ENCODE peak calls at places on chromosomes 12 and 14, in nine cellular contexts. Y, T, C, Q, V, X, K, Z and U are unnamed samples.
A peak's percentile ranks its signal among the peaks of the same experiment; 100 is the strongest.

GRCh38 chr12:132489078-132489601 is 811 bp upstream of the FBRSL1 start:
- DNase-seq in Y (no peak), T (no peak), C (no peak), Q (no peak), V (no peak), X (no peak), K (peak; percentile 48), Z (no peak), U (peak; percentile 35)

GRCh38 chr14:53855574-53855973 is 101.1 kb downstream of the BMP4 start:
- DNase-seq in Y (no peak), T (no peak), C (no peak), Q (no peak), V (no peak), X (no peak), K (no peak), Z (no peak), U (no peak)

GRCh38 chr14:60882219-60882618 is 98.7 kb downstream of the TRMT5 start:
- DNase-seq in Y (no peak), T (no peak), C (no peak), Q (no peak), V (no peak), X (no peak), K (no peak), Z (no peak), U (no peak)

GRCh38 chr14:56650075-56650474 is 70.5 kb downstream of the TMEM260 start:
- DNase-seq in Y (no peak), T (no peak), C (no peak), Q (no peak), V (no peak), X (no peak), K (no peak), Z (no peak), U (no peak)

GRCh38 chr14:52481864-52482263 is 70.4 kb downstream of the TXNDC16 start:
- DNase-seq in Y (no peak), T (no peak), C (no peak), Q (no peak), V (no peak), X (no peak), K (no peak), Z (no peak), U (no peak)

GRCh38 chr12:93081810-93082165 is 152.7 kb upstream of the EEA1 start:
- DNase-seq in Y (no peak), T (no peak), C (no peak), Q (no peak), V (no peak), X (no peak), K (no peak), Z (peak; percentile 23), U (no peak)

GRCh38 chr12:77469614-77470333 is 360.9 kb upstream of the NAV3 start:
- DNase-seq in Y (no peak), T (no peak), C (no peak), Q (no peak), V (no peak), X (no peak), K (no peak), Z (no peak), U (no peak)

GRCh38 chr14:77037886-77038511 is 9.5 kb upstream of the IRF2BPL start:
- DNase-seq in Y (no peak), T (no peak), C (no peak), Q (no peak), V (no peak), X (no peak), K (peak; percentile 55), Z (no peak), U (no peak)

GRCh38 chr14:67539116-67539515 is 6.0 kb downstream of the PLEKHH1 start:
- DNase-seq in Y (no peak), T (no peak), C (no peak), Q (no peak), V (no peak), X (no peak), K (no peak), Z (no peak), U (no peak)

GRCh38 chr12:7439579-7440505 is 4.1 kb downstream of the CD163L1 start:
- DNase-seq in Y (peak; percentile 68), T (peak; percentile 64), C (peak; percentile 69), Q (peak; percentile 83), V (peak; percentile 40), X (no peak), K (no peak), Z (no peak), U (peak; percentile 64)

GRCh38 chr14:30996892-30997659 is 28.4 kb upstream of the AP4S1 start:
- DNase-seq in Y (no peak), T (no peak), C (no peak), Q (no peak), V (no peak), X (no peak), K (no peak), Z (no peak), U (no peak)

GRCh38 chr12:54141534-54142475 is 47.0 kb downstream of the SMUG1 start:
- DNase-seq in Y (peak; percentile 86), T (peak; percentile 82), C (no peak), Q (no peak), V (no peak), X (peak; percentile 51), K (no peak), Z (no peak), U (no peak)

GRCh38 chr14:67738740-67739504 is 37.2 kb downstream of the RDH12 start:
- DNase-seq in Y (peak; percentile 96), T (peak; percentile 100), C (peak; percentile 84), Q (no peak), V (peak; percentile 83), X (peak; percentile 13), K (peak; percentile 59), Z (peak; percentile 40), U (no peak)

GRCh38 chr12:2374092-2374740 is 321.4 kb downstream of the CACNA1C start:
- DNase-seq in Y (peak; percentile 74), T (no peak), C (no peak), Q (no peak), V (no peak), X (no peak), K (no peak), Z (no peak), U (no peak)

GRCh38 chr14:59161571-59162175 is 26.8 kb upstream of the DAAM1 start:
- DNase-seq in Y (peak; percentile 79), T (peak; percentile 80), C (peak; percentile 85), Q (no peak), V (no peak), X (no peak), K (no peak), Z (no peak), U (no peak)

GRCh38 chr12:46388427-46388992 is 15.9 kb upstream of the SLC38A2 start:
- DNase-seq in Y (no peak), T (no peak), C (peak; percentile 62), Q (no peak), V (no peak), X (no peak), K (no peak), Z (no peak), U (no peak)

DNA sequence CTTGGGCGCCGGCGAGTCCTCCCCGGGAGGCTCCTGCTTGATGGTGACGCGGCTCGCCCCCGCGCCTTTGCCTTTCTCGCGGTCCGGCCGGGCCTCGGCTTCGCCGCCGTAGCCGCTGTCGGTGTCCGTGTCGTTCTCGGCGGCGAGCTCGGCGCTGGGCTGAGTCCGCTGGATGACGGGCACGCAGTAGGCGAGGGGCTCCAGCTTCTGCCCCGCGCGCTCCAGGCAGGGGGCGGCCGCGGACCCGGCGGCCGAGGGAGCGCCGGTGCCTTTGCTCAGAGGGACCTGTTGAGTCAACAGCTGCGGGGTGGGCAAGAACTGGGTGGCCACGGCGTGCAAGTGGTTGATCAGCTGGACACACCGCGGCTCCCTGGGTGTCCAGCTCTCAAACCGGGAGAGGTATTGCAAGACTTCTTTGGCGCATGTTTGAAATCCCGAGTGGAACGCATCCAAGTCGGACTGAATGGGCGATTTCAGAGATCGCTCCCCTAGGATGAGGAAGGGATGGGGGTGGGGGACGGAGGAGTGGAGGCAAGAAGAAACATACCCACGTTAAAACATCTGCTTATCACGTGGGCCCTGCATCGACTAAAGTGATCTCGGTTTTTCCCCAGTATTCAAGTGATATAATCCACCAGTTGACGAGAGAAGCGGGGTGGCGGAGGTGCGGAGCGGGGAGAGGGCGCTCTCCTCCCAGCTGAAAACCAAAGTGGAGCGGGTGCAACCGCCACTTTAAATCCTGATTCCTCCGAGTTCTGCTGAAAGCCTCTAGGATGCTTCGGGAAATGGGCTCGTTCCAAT is 2.0 kb downstream of the BHLHE41 start:
- DNase-seq in Y (peak; percentile 83), T (peak; percentile 86), C (peak; percentile 83), Q (peak; percentile 62), V (peak; percentile 66), X (peak; percentile 80), K (peak; percentile 83), Z (peak; percentile 74), U (peak; percentile 66)
- TF ChIP-seq CTCF in Y (peak; percentile 52), T (peak; percentile 44), C (peak; percentile 60), Q (peak; percentile 46), V (no peak), X (peak; percentile 18), K (no peak), Z (no peak), U (no peak)

GRCh38 chr12:125160556-125160955 is 95.3 kb downstream of the AACS start:
- DNase-seq in Y (no peak), T (no peak), C (no peak), Q (no peak), V (no peak), X (no peak), K (no peak), Z (no peak), U (no peak)
- TF ChIP-seq CTCF in Y (no peak), T (no peak), C (no peak), Q (no peak), V (no peak), X (no peak), K (no peak), Z (no peak), U (no peak)

DNA sequence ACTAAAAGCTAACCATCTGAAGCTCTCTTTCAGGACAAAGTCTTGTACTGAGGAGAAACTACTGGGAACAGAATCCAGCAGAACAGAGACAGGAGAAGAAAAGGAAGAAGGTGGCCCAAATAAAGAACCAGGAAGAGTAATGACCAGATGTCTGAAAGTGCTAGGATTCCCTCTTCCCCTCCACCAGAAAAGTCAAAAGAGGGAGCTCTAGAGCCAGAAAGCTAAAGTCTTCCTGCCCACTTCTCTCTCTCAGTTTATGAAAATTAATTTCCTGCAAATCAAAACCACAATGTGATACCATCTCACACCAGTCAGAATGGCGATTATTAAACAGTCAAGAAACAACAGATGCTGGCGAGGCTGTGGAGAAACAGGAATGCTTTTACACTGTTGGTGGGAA is 47.2 kb downstream of the SPPL3 start:
- DNase-seq in Y (peak; percentile 32), T (no peak), C (no peak), Q (no peak), V (no peak), X (no peak), K (no peak), Z (no peak), U (no peak)
- TF ChIP-seq CTCF in Y (peak; percentile 48), T (peak; percentile 49), C (peak; percentile 35), Q (peak; percentile 8), V (no peak), X (no peak), K (no peak), Z (no peak), U (no peak)

DNA sequence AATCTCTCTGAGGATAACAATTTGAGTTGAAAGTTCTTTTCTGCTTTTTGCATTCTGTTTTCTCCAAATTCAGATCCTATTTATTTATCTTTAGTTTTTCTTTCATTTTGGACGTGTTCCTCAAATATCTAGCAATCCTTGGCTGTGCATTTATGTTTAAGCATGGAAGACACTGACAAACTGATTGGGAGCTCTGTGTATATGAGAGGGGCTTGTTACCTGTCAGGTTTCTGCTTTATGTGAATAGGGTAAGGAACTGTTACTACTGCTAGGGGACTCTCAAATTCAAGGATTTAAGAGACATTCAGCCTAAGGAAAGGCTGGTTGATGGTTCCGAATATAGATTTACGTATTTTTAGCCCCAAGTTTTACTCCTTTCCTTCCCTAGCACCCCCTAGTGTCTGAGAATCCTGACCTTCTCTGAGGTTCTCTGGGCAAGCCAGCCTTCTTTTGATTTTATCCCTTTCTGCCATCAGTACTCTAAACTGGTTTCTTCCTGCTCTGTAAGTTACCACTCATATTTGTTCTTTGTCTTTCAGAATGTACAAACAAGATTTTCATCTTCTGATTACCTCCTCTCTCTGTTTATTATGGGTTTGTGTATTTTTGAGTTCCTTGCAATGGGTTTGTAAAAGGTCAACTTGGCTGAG is 30.5 kb downstream of the YLPM1 start:
- DNase-seq in Y (peak; percentile 17), T (peak; percentile 36), C (peak; percentile 5), Q (no peak), V (no peak), X (no peak), K (no peak), Z (no peak), U (peak; percentile 33)
- TF ChIP-seq CTCF in Y (peak; percentile 55), T (peak; percentile 51), C (peak; percentile 33), Q (peak; percentile 41), V (no peak), X (no peak), K (no peak), Z (peak; percentile 28), U (no peak)